ENCODE peak calls at places on chromosomes 11 and 22, in ten cellular contexts. One of them, this sample, is unnamed.
A peak's percentile ranks its signal among the peaks of the same experiment; 100 is the strongest.

GRCh38 chr22:45083659-45084305 is 74.0 kb upstream of the PHF21B start:
- DNase-seq in stimulated activated CD4-positive, alpha-beta T cell treated with anti-CD3 and anti-CD28 coated beads, Interleukin-15, amount 100 ng/mL, for 1 hour: no peak
- DNase-seq in activated naive CD8-positive, alpha-beta T cell treated with anti-CD3 and anti-CD28 coated beads, Interleukin-2, amount 10 ng/mL, durations not matched to agents 7 days and 5 days: no peak
- DNase-seq in psoas muscle: no peak
- DNase-seq in midbrain: no peak
- DNase-seq in anterior cingulate cortex: no peak
- DNase-seq in stomach: no peak
- DNase-seq in H54: peak; percentile 41
- DNase-seq in T1000: peak; percentile 56
- DNase-seq in iPS-NIHi11: no peak
- DNase-seq in this sample: no peak

GRCh38 chr11:57791321-57792059 is 29.9 kb downstream of the CTNND1 start:
- DNase-seq in stimulated activated CD4-positive, alpha-beta T cell treated with anti-CD3 and anti-CD28 coated beads, Interleukin-15, amount 100 ng/mL, for 1 hour: no peak
- DNase-seq in activated naive CD8-positive, alpha-beta T cell treated with anti-CD3 and anti-CD28 coated beads, Interleukin-2, amount 10 ng/mL, durations not matched to agents 7 days and 5 days: no peak
- DNase-seq in psoas muscle: no peak
- DNase-seq in midbrain: no peak
- DNase-seq in anterior cingulate cortex: no peak
- DNase-seq in stomach: no peak
- DNase-seq in H54: no peak
- DNase-seq in T1000: no peak
- DNase-seq in iPS-NIHi11: no peak
- DNase-seq in this sample: no peak

GRCh38 chr11:119518746-119519382 is 95.9 kb upstream of the THY1 start:
- DNase-seq in stimulated activated CD4-positive, alpha-beta T cell treated with anti-CD3 and anti-CD28 coated beads, Interleukin-15, amount 100 ng/mL, for 1 hour: no peak
- DNase-seq in activated naive CD8-positive, alpha-beta T cell treated with anti-CD3 and anti-CD28 coated beads, Interleukin-2, amount 10 ng/mL, durations not matched to agents 7 days and 5 days: no peak
- DNase-seq in psoas muscle: no peak
- DNase-seq in midbrain: no peak
- DNase-seq in anterior cingulate cortex: no peak
- DNase-seq in stomach: no peak
- DNase-seq in H54: no peak
- DNase-seq in T1000: no peak
- DNase-seq in iPS-NIHi11: peak; percentile 89
- DNase-seq in this sample: no peak

GRCh38 chr22:37742374-37743092 is 45.7 kb downstream of the TRIOBP start:
- DNase-seq in stimulated activated CD4-positive, alpha-beta T cell treated with anti-CD3 and anti-CD28 coated beads, Interleukin-15, amount 100 ng/mL, for 1 hour: no peak
- DNase-seq in activated naive CD8-positive, alpha-beta T cell treated with anti-CD3 and anti-CD28 coated beads, Interleukin-2, amount 10 ng/mL, durations not matched to agents 7 days and 5 days: no peak
- DNase-seq in psoas muscle: no peak
- DNase-seq in midbrain: no peak
- DNase-seq in anterior cingulate cortex: no peak
- DNase-seq in stomach: peak; percentile 70
- DNase-seq in H54: peak; percentile 78
- DNase-seq in T1000: peak; percentile 65
- DNase-seq in iPS-NIHi11: no peak
- DNase-seq in this sample: peak; percentile 18

GRCh38 chr11:130649749-130650275 is 201.4 kb downstream of the ADAMTS15 start:
- DNase-seq in stimulated activated CD4-positive, alpha-beta T cell treated with anti-CD3 and anti-CD28 coated beads, Interleukin-15, amount 100 ng/mL, for 1 hour: no peak
- DNase-seq in activated naive CD8-positive, alpha-beta T cell treated with anti-CD3 and anti-CD28 coated beads, Interleukin-2, amount 10 ng/mL, durations not matched to agents 7 days and 5 days: no peak
- DNase-seq in psoas muscle: no peak
- DNase-seq in midbrain: no peak
- DNase-seq in anterior cingulate cortex: no peak
- DNase-seq in stomach: no peak
- DNase-seq in H54: no peak
- DNase-seq in T1000: no peak
- DNase-seq in iPS-NIHi11: no peak
- DNase-seq in this sample: no peak

GRCh38 chr22:20644071-20644642 is 129.8 kb upstream of the SERPIND1 start:
- DNase-seq in stimulated activated CD4-positive, alpha-beta T cell treated with anti-CD3 and anti-CD28 coated beads, Interleukin-15, amount 100 ng/mL, for 1 hour: no peak
- DNase-seq in activated naive CD8-positive, alpha-beta T cell treated with anti-CD3 and anti-CD28 coated beads, Interleukin-2, amount 10 ng/mL, durations not matched to agents 7 days and 5 days: no peak
- DNase-seq in psoas muscle: no peak
- DNase-seq in midbrain: no peak
- DNase-seq in anterior cingulate cortex: no peak
- DNase-seq in stomach: no peak
- DNase-seq in H54: no peak
- DNase-seq in T1000: no peak
- DNase-seq in iPS-NIHi11: no peak
- DNase-seq in this sample: no peak

GRCh38 chr11:128921790-128922189 is 20.9 kb downstream of the TP53AIP1 start:
- DNase-seq in stimulated activated CD4-positive, alpha-beta T cell treated with anti-CD3 and anti-CD28 coated beads, Interleukin-15, amount 100 ng/mL, for 1 hour: no peak
- DNase-seq in activated naive CD8-positive, alpha-beta T cell treated with anti-CD3 and anti-CD28 coated beads, Interleukin-2, amount 10 ng/mL, durations not matched to agents 7 days and 5 days: no peak
- DNase-seq in psoas muscle: no peak
- DNase-seq in midbrain: no peak
- DNase-seq in anterior cingulate cortex: no peak
- DNase-seq in stomach: no peak
- DNase-seq in H54: no peak
- DNase-seq in T1000: no peak
- DNase-seq in iPS-NIHi11: no peak
- DNase-seq in this sample: no peak

GRCh38 chr11:102456381-102456780 is 3.8 kb upstream of the TMEM123 start:
- DNase-seq in stimulated activated CD4-positive, alpha-beta T cell treated with anti-CD3 and anti-CD28 coated beads, Interleukin-15, amount 100 ng/mL, for 1 hour: no peak
- DNase-seq in activated naive CD8-positive, alpha-beta T cell treated with anti-CD3 and anti-CD28 coated beads, Interleukin-2, amount 10 ng/mL, durations not matched to agents 7 days and 5 days: no peak
- DNase-seq in psoas muscle: no peak
- DNase-seq in midbrain: no peak
- DNase-seq in anterior cingulate cortex: no peak
- DNase-seq in stomach: no peak
- DNase-seq in H54: no peak
- DNase-seq in T1000: no peak
- DNase-seq in iPS-NIHi11: no peak
- DNase-seq in this sample: peak; percentile 67

GRCh38 chr11:119378851-119379465 is 2.5 kb downstream of the USP2 start:
- DNase-seq in stimulated activated CD4-positive, alpha-beta T cell treated with anti-CD3 and anti-CD28 coated beads, Interleukin-15, amount 100 ng/mL, for 1 hour: no peak
- DNase-seq in activated naive CD8-positive, alpha-beta T cell treated with anti-CD3 and anti-CD28 coated beads, Interleukin-2, amount 10 ng/mL, durations not matched to agents 7 days and 5 days: no peak
- DNase-seq in psoas muscle: peak; percentile 83
- DNase-seq in midbrain: no peak
- DNase-seq in anterior cingulate cortex: no peak
- DNase-seq in stomach: no peak
- DNase-seq in H54: no peak
- DNase-seq in T1000: no peak
- DNase-seq in iPS-NIHi11: no peak
- DNase-seq in this sample: no peak

GRCh38 chr22:36887164-36887563 is 26.3 kb upstream of the CSF2RB start:
- DNase-seq in stimulated activated CD4-positive, alpha-beta T cell treated with anti-CD3 and anti-CD28 coated beads, Interleukin-15, amount 100 ng/mL, for 1 hour: no peak
- DNase-seq in activated naive CD8-positive, alpha-beta T cell treated with anti-CD3 and anti-CD28 coated beads, Interleukin-2, amount 10 ng/mL, durations not matched to agents 7 days and 5 days: no peak
- DNase-seq in psoas muscle: no peak
- DNase-seq in midbrain: no peak
- DNase-seq in anterior cingulate cortex: no peak
- DNase-seq in stomach: no peak
- DNase-seq in H54: no peak
- DNase-seq in T1000: no peak
- DNase-seq in iPS-NIHi11: no peak
- DNase-seq in this sample: no peak

GRCh38 chr11:124891390-124891861 is 6.2 kb downstream of the ROBO4 start:
- DNase-seq in stimulated activated CD4-positive, alpha-beta T cell treated with anti-CD3 and anti-CD28 coated beads, Interleukin-15, amount 100 ng/mL, for 1 hour: no peak
- DNase-seq in activated naive CD8-positive, alpha-beta T cell treated with anti-CD3 and anti-CD28 coated beads, Interleukin-2, amount 10 ng/mL, durations not matched to agents 7 days and 5 days: no peak
- DNase-seq in psoas muscle: peak; percentile 68
- DNase-seq in midbrain: no peak
- DNase-seq in anterior cingulate cortex: no peak
- DNase-seq in stomach: no peak
- DNase-seq in H54: no peak
- DNase-seq in T1000: no peak
- DNase-seq in iPS-NIHi11: no peak
- DNase-seq in this sample: no peak

GRCh38 chr11:44632466-44633123 is 67.1 kb downstream of the CD82 start:
- DNase-seq in stimulated activated CD4-positive, alpha-beta T cell treated with anti-CD3 and anti-CD28 coated beads, Interleukin-15, amount 100 ng/mL, for 1 hour: no peak
- DNase-seq in activated naive CD8-positive, alpha-beta T cell treated with anti-CD3 and anti-CD28 coated beads, Interleukin-2, amount 10 ng/mL, durations not matched to agents 7 days and 5 days: peak; percentile 20
- DNase-seq in psoas muscle: no peak
- DNase-seq in midbrain: peak; percentile 14
- DNase-seq in anterior cingulate cortex: no peak
- DNase-seq in stomach: peak; percentile 33
- DNase-seq in H54: no peak
- DNase-seq in T1000: no peak
- DNase-seq in iPS-NIHi11: peak; percentile 64
- DNase-seq in this sample: peak; percentile 5

GRCh38 chr11:131095501-131096185 is 179.4 kb upstream of the SNX19 start:
- DNase-seq in stimulated activated CD4-positive, alpha-beta T cell treated with anti-CD3 and anti-CD28 coated beads, Interleukin-15, amount 100 ng/mL, for 1 hour: no peak
- DNase-seq in activated naive CD8-positive, alpha-beta T cell treated with anti-CD3 and anti-CD28 coated beads, Interleukin-2, amount 10 ng/mL, durations not matched to agents 7 days and 5 days: no peak
- DNase-seq in psoas muscle: no peak
- DNase-seq in midbrain: no peak
- DNase-seq in anterior cingulate cortex: no peak
- DNase-seq in stomach: no peak
- DNase-seq in H54: no peak
- DNase-seq in T1000: no peak
- DNase-seq in iPS-NIHi11: no peak
- DNase-seq in this sample: no peak

GRCh38 chr11:130890039-130890745 is 26.1 kb downstream of the SNX19 start:
- DNase-seq in stimulated activated CD4-positive, alpha-beta T cell treated with anti-CD3 and anti-CD28 coated beads, Interleukin-15, amount 100 ng/mL, for 1 hour: no peak
- DNase-seq in activated naive CD8-positive, alpha-beta T cell treated with anti-CD3 and anti-CD28 coated beads, Interleukin-2, amount 10 ng/mL, durations not matched to agents 7 days and 5 days: no peak
- DNase-seq in psoas muscle: no peak
- DNase-seq in midbrain: no peak
- DNase-seq in anterior cingulate cortex: no peak
- DNase-seq in stomach: no peak
- DNase-seq in H54: no peak
- DNase-seq in T1000: no peak
- DNase-seq in iPS-NIHi11: no peak
- DNase-seq in this sample: no peak

GRCh38 chr11:16382638-16383380 is 26.5 kb upstream of the SOX6 start:
- DNase-seq in stimulated activated CD4-positive, alpha-beta T cell treated with anti-CD3 and anti-CD28 coated beads, Interleukin-15, amount 100 ng/mL, for 1 hour: no peak
- DNase-seq in activated naive CD8-positive, alpha-beta T cell treated with anti-CD3 and anti-CD28 coated beads, Interleukin-2, amount 10 ng/mL, durations not matched to agents 7 days and 5 days: no peak
- DNase-seq in psoas muscle: no peak
- DNase-seq in midbrain: no peak
- DNase-seq in anterior cingulate cortex: no peak
- DNase-seq in stomach: no peak
- DNase-seq in H54: no peak
- DNase-seq in T1000: no peak
- DNase-seq in iPS-NIHi11: no peak
- DNase-seq in this sample: no peak

GRCh38 chr11:117914398-117914761 is 14.8 kb downstream of the TMPRSS13 start:
- DNase-seq in stimulated activated CD4-positive, alpha-beta T cell treated with anti-CD3 and anti-CD28 coated beads, Interleukin-15, amount 100 ng/mL, for 1 hour: no peak
- DNase-seq in activated naive CD8-positive, alpha-beta T cell treated with anti-CD3 and anti-CD28 coated beads, Interleukin-2, amount 10 ng/mL, durations not matched to agents 7 days and 5 days: no peak
- DNase-seq in psoas muscle: no peak
- DNase-seq in midbrain: no peak
- DNase-seq in anterior cingulate cortex: no peak
- DNase-seq in stomach: no peak
- DNase-seq in H54: no peak
- DNase-seq in T1000: no peak
- DNase-seq in iPS-NIHi11: no peak
- DNase-seq in this sample: no peak

GRCh38 chr22:32413715-32414114 is 1.7 kb upstream of the RTCB start:
- DNase-seq in stimulated activated CD4-positive, alpha-beta T cell treated with anti-CD3 and anti-CD28 coated beads, Interleukin-15, amount 100 ng/mL, for 1 hour: no peak
- DNase-seq in activated naive CD8-positive, alpha-beta T cell treated with anti-CD3 and anti-CD28 coated beads, Interleukin-2, amount 10 ng/mL, durations not matched to agents 7 days and 5 days: no peak
- DNase-seq in psoas muscle: no peak
- DNase-seq in midbrain: no peak
- DNase-seq in anterior cingulate cortex: no peak
- DNase-seq in stomach: no peak
- DNase-seq in H54: peak; percentile 8
- DNase-seq in T1000: no peak
- DNase-seq in iPS-NIHi11: peak; percentile 26
- DNase-seq in this sample: peak; percentile 33

GRCh38 chr11:128482512-128483191 is 104.7 kb downstream of the ETS1 start:
- DNase-seq in stimulated activated CD4-positive, alpha-beta T cell treated with anti-CD3 and anti-CD28 coated beads, Interleukin-15, amount 100 ng/mL, for 1 hour: no peak
- DNase-seq in activated naive CD8-positive, alpha-beta T cell treated with anti-CD3 and anti-CD28 coated beads, Interleukin-2, amount 10 ng/mL, durations not matched to agents 7 days and 5 days: no peak
- DNase-seq in psoas muscle: peak; percentile 70
- DNase-seq in midbrain: no peak
- DNase-seq in anterior cingulate cortex: no peak
- DNase-seq in stomach: no peak
- DNase-seq in H54: no peak
- DNase-seq in T1000: no peak
- DNase-seq in iPS-NIHi11: no peak
- DNase-seq in this sample: no peak

GRCh38 chr11:129992161-129992944 is 10.3 kb downstream of the PRDM10 start:
- DNase-seq in stimulated activated CD4-positive, alpha-beta T cell treated with anti-CD3 and anti-CD28 coated beads, Interleukin-15, amount 100 ng/mL, for 1 hour: no peak
- DNase-seq in activated naive CD8-positive, alpha-beta T cell treated with anti-CD3 and anti-CD28 coated beads, Interleukin-2, amount 10 ng/mL, durations not matched to agents 7 days and 5 days: no peak
- DNase-seq in psoas muscle: no peak
- DNase-seq in midbrain: no peak
- DNase-seq in anterior cingulate cortex: no peak
- DNase-seq in stomach: peak; percentile 60
- DNase-seq in H54: no peak
- DNase-seq in T1000: no peak
- DNase-seq in iPS-NIHi11: peak; percentile 69
- DNase-seq in this sample: peak; percentile 34

GRCh38 chr11:72524711-72525110 is 90.4 kb upstream of the CLPB start:
- DNase-seq in stimulated activated CD4-positive, alpha-beta T cell treated with anti-CD3 and anti-CD28 coated beads, Interleukin-15, amount 100 ng/mL, for 1 hour: no peak
- DNase-seq in activated naive CD8-positive, alpha-beta T cell treated with anti-CD3 and anti-CD28 coated beads, Interleukin-2, amount 10 ng/mL, durations not matched to agents 7 days and 5 days: no peak
- DNase-seq in psoas muscle: no peak
- DNase-seq in midbrain: no peak
- DNase-seq in anterior cingulate cortex: no peak
- DNase-seq in stomach: no peak
- DNase-seq in H54: peak; percentile 57
- DNase-seq in T1000: no peak
- DNase-seq in iPS-NIHi11: no peak
- DNase-seq in this sample: no peak

GRCh38 chr11:112271242-112271641 is 10.6 kb upstream of the PLET1 start:
- DNase-seq in stimulated activated CD4-positive, alpha-beta T cell treated with anti-CD3 and anti-CD28 coated beads, Interleukin-15, amount 100 ng/mL, for 1 hour: no peak
- DNase-seq in activated naive CD8-positive, alpha-beta T cell treated with anti-CD3 and anti-CD28 coated beads, Interleukin-2, amount 10 ng/mL, durations not matched to agents 7 days and 5 days: no peak
- DNase-seq in psoas muscle: no peak
- DNase-seq in midbrain: no peak
- DNase-seq in anterior cingulate cortex: no peak
- DNase-seq in stomach: no peak
- DNase-seq in H54: no peak
- DNase-seq in T1000: no peak
- DNase-seq in iPS-NIHi11: no peak
- DNase-seq in this sample: no peak

GRCh38 chr11:33227578-33228261 is 29.5 kb upstream of the HIPK3 start:
- DNase-seq in stimulated activated CD4-positive, alpha-beta T cell treated with anti-CD3 and anti-CD28 coated beads, Interleukin-15, amount 100 ng/mL, for 1 hour: no peak
- DNase-seq in activated naive CD8-positive, alpha-beta T cell treated with anti-CD3 and anti-CD28 coated beads, Interleukin-2, amount 10 ng/mL, durations not matched to agents 7 days and 5 days: no peak
- DNase-seq in psoas muscle: no peak
- DNase-seq in midbrain: no peak
- DNase-seq in anterior cingulate cortex: no peak
- DNase-seq in stomach: no peak
- DNase-seq in H54: no peak
- DNase-seq in T1000: no peak
- DNase-seq in iPS-NIHi11: no peak
- DNase-seq in this sample: peak; percentile 85

GRCh38 chr11:116077092-116077491 is 572.9 kb upstream of the CADM1 start:
- DNase-seq in stimulated activated CD4-positive, alpha-beta T cell treated with anti-CD3 and anti-CD28 coated beads, Interleukin-15, amount 100 ng/mL, for 1 hour: no peak
- DNase-seq in activated naive CD8-positive, alpha-beta T cell treated with anti-CD3 and anti-CD28 coated beads, Interleukin-2, amount 10 ng/mL, durations not matched to agents 7 days and 5 days: no peak
- DNase-seq in psoas muscle: no peak
- DNase-seq in midbrain: no peak
- DNase-seq in anterior cingulate cortex: no peak
- DNase-seq in stomach: no peak
- DNase-seq in H54: no peak
- DNase-seq in T1000: no peak
- DNase-seq in iPS-NIHi11: no peak
- DNase-seq in this sample: no peak

GRCh38 chr11:98434296-98434695 is 586.5 kb upstream of the CNTN5 start:
- DNase-seq in stimulated activated CD4-positive, alpha-beta T cell treated with anti-CD3 and anti-CD28 coated beads, Interleukin-15, amount 100 ng/mL, for 1 hour: no peak
- DNase-seq in activated naive CD8-positive, alpha-beta T cell treated with anti-CD3 and anti-CD28 coated beads, Interleukin-2, amount 10 ng/mL, durations not matched to agents 7 days and 5 days: no peak
- DNase-seq in psoas muscle: no peak
- DNase-seq in midbrain: no peak
- DNase-seq in anterior cingulate cortex: no peak
- DNase-seq in stomach: no peak
- DNase-seq in H54: no peak
- DNase-seq in T1000: no peak
- DNase-seq in iPS-NIHi11: no peak
- DNase-seq in this sample: no peak

GRCh38 chr22:39997939-39998726 is 3.4 kb downstream of the FAM83F start:
- DNase-seq in stimulated activated CD4-positive, alpha-beta T cell treated with anti-CD3 and anti-CD28 coated beads, Interleukin-15, amount 100 ng/mL, for 1 hour: no peak
- DNase-seq in activated naive CD8-positive, alpha-beta T cell treated with anti-CD3 and anti-CD28 coated beads, Interleukin-2, amount 10 ng/mL, durations not matched to agents 7 days and 5 days: no peak
- DNase-seq in psoas muscle: no peak
- DNase-seq in midbrain: no peak
- DNase-seq in anterior cingulate cortex: no peak
- DNase-seq in stomach: peak; percentile 83
- DNase-seq in H54: peak; percentile 61
- DNase-seq in T1000: no peak
- DNase-seq in iPS-NIHi11: peak; percentile 78
- DNase-seq in this sample: no peak

GRCh38 chr11:34866375-34866774 is 49.8 kb downstream of the APIP start:
- DNase-seq in stimulated activated CD4-positive, alpha-beta T cell treated with anti-CD3 and anti-CD28 coated beads, Interleukin-15, amount 100 ng/mL, for 1 hour: no peak
- DNase-seq in activated naive CD8-positive, alpha-beta T cell treated with anti-CD3 and anti-CD28 coated beads, Interleukin-2, amount 10 ng/mL, durations not matched to agents 7 days and 5 days: no peak
- DNase-seq in psoas muscle: no peak
- DNase-seq in midbrain: no peak
- DNase-seq in anterior cingulate cortex: no peak
- DNase-seq in stomach: no peak
- DNase-seq in H54: no peak
- DNase-seq in T1000: no peak
- DNase-seq in iPS-NIHi11: no peak
- DNase-seq in this sample: no peak

GRCh38 chr11:25838918-25839611 is 492.9 kb upstream of the ANO3 start:
- DNase-seq in stimulated activated CD4-positive, alpha-beta T cell treated with anti-CD3 and anti-CD28 coated beads, Interleukin-15, amount 100 ng/mL, for 1 hour: no peak
- DNase-seq in activated naive CD8-positive, alpha-beta T cell treated with anti-CD3 and anti-CD28 coated beads, Interleukin-2, amount 10 ng/mL, durations not matched to agents 7 days and 5 days: no peak
- DNase-seq in psoas muscle: no peak
- DNase-seq in midbrain: no peak
- DNase-seq in anterior cingulate cortex: no peak
- DNase-seq in stomach: no peak
- DNase-seq in H54: no peak
- DNase-seq in T1000: no peak
- DNase-seq in iPS-NIHi11: peak; percentile 19
- DNase-seq in this sample: no peak

GRCh38 chr11:70229737-70230136 is 26.6 kb downstream of the FADD start:
- DNase-seq in stimulated activated CD4-positive, alpha-beta T cell treated with anti-CD3 and anti-CD28 coated beads, Interleukin-15, amount 100 ng/mL, for 1 hour: no peak
- DNase-seq in activated naive CD8-positive, alpha-beta T cell treated with anti-CD3 and anti-CD28 coated beads, Interleukin-2, amount 10 ng/mL, durations not matched to agents 7 days and 5 days: no peak
- DNase-seq in psoas muscle: no peak
- DNase-seq in midbrain: no peak
- DNase-seq in anterior cingulate cortex: no peak
- DNase-seq in stomach: no peak
- DNase-seq in H54: no peak
- DNase-seq in T1000: no peak
- DNase-seq in iPS-NIHi11: no peak
- DNase-seq in this sample: no peak